ENCODE peak calls at places on chromosome 1, in eight cellular contexts. X is HFF-Myc, G is A549, F is kidney epithelial cell, C is astrocyte of the spinal cord, V is brain microvascular endothelial cell, M is OCI-LY7, T is psoas muscle. J is an unnamed sample.

GRCh38 chr1:44405804-44406743 is 1.0 kb downstream of the RNF220 start:
- DNase-seq in X (no peak), G (peak; percentile 29), F (no peak), C (no peak), V (no peak), M (no peak), T (no peak), J (peak; percentile 41)

GRCh38 chr1:3775498-3776230 is 3.1 kb downstream of the SMIM1 start:
- DNase-seq in X (no peak), G (peak; percentile 66), F (peak; percentile 37), C (peak; percentile 47), V (peak; percentile 34), M (peak; percentile 88), T (peak; percentile 73), J (peak; percentile 80)

GRCh38 chr1:153793261-153793972 is 18.2 kb downstream of the SLC27A3 start:
- DNase-seq in X (no peak), G (no peak), F (no peak), C (no peak), V (no peak), M (no peak), T (peak; percentile 37), J (no peak)

GRCh38 chr1:31790641-31791091 is 25.2 kb downstream of the SPOCD1 start:
- DNase-seq in X (no peak), G (no peak), F (no peak), C (no peak), V (no peak), M (no peak), T (peak; percentile 42), J (no peak)

GRCh38 chr1:118716775-118717174 is 271.4 kb downstream of the TBX15 start:
- DNase-seq in X (no peak), G (no peak), F (no peak), C (no peak), V (no peak), M (no peak), T (no peak), J (peak; percentile 8)

GRCh38 chr1:12554521-12555305 is 63.3 kb downstream of the DHRS3 start:
- DNase-seq in X (no peak), G (no peak), F (no peak), C (no peak), V (no peak), M (no peak), T (peak; percentile 50), J (no peak)

GRCh38 chr1:53541761-53542550 is 82.8 kb downstream of the DMRTB1 start:
- DNase-seq in X (peak; percentile 78), G (peak; percentile 70), F (peak; percentile 77), C (peak; percentile 79), V (peak; percentile 56), M (peak; percentile 21), T (peak; percentile 52), J (peak; percentile 89)

GRCh38 chr1:63984257-63984626 is 210.4 kb downstream of the ROR1 start:
- DNase-seq in X (no peak), G (no peak), F (no peak), C (peak; percentile 79), V (peak; percentile 49), M (no peak), T (no peak), J (peak; percentile 52)

GRCh38 chr1:31412732-31413404 is at the start of gene SERINC2:
- DNase-seq in X (no peak), G (no peak), F (no peak), C (no peak), V (no peak), M (no peak), T (no peak), J (no peak)

GRCh38 chr1:187626056-187626455 is 797.3 kb downstream of the PLA2G4A start:
- DNase-seq in X (no peak), G (no peak), F (no peak), C (no peak), V (no peak), M (no peak), T (no peak), J (no peak)

DNA sequence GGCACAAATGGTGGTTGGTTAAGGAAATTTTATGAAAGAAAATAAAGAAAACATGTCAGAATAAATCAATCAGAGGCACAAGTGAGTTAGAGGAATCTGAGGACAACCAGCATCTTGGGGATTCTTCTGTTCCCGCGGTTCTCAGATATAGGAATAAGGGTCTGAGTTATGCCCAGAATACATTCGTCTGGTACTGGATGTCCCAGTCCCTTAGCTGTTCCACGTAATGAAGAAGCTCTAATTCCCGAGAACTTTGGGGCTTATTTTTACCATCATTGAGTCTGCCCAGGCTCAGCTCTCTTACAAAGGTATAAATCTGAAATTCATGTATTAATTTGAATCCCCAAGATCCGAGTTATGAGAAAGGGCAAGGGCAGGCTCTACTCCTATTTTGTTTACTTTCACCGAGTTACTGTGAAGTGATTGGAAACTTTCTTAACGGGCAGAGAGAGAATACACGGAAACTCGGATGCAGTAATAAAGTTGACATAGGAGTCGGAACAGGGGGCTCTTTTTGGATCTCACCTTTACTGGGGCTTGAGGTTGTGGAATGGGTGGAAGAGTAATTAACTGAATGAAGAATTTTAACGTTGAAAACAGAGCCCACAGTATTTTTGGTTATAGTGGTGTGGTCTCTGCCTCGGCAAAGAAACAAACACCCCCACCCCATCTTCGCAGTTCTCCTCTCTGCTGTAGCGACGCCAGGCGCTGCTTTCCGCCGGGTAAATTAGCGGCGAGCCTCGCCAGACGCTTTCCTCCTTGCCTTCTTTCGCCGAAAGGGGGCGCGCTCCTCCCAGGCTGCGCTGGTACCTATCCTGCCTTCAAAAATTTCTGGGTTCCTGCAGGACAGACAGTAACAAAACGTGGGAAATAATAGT is 7.1 kb downstream of the PRRX1 start:
- DNase-seq in X (no peak), G (no peak), F (no peak), C (peak; percentile 69), V (peak; percentile 56), M (no peak), T (peak; percentile 88), J (no peak)
- H3K4me3 ChIP-seq in X (no peak overlapping the region), G (no peak overlapping the region), F (no peak overlapping the region), C (peak overlapping the region; percentile 16), V (peak overlapping the region; percentile 33), M (no peak overlapping the region), T (peak overlapping the region; percentile 72), J (no peak overlapping the region)

GRCh38 chr1:66352783-66353182 is 181.2 kb upstream of the SGIP1 start:
- DNase-seq in X (no peak), G (no peak), F (no peak), C (no peak), V (no peak), M (no peak), T (no peak), J (no peak)

GRCh38 chr1:66356605-66357004 is 177.3 kb upstream of the SGIP1 start:
- DNase-seq in X (no peak), G (no peak), F (no peak), C (no peak), V (no peak), M (no peak), T (no peak), J (no peak)

GRCh38 chr1:66355756-66356155 is 178.2 kb upstream of the SGIP1 start:
- DNase-seq in X (no peak), G (no peak), F (no peak), C (no peak), V (no peak), M (no peak), T (no peak), J (no peak)

GRCh38 chr1:66353207-66353606 is 180.7 kb upstream of the SGIP1 start:
- DNase-seq in X (no peak), G (no peak), F (no peak), C (no peak), V (no peak), M (no peak), T (no peak), J (no peak)

GRCh38 chr1:66354311-66354922 is 179.5 kb upstream of the SGIP1 start:
- DNase-seq in X (no peak), G (no peak), F (no peak), C (peak; percentile 50), V (peak; percentile 48), M (no peak), T (no peak), J (no peak)
- TF ChIP-seq CTCF in X (no peak), G (no peak), F (no peak), C (no peak), V (peak; percentile 20), M (no peak), T (no peak), J (no peak)

GRCh38 chr1:1358433-1359201 is at the start of gene MXRA8:
- DNase-seq in X (no peak), G (no peak), F (no peak), C (peak; percentile 87), V (peak; percentile 44), M (no peak), T (peak; percentile 90), J (peak; percentile 97)
- H3K4me3 ChIP-seq in X (peak within 1 kb of the TSS; percentile 77), G (no peak within 1 kb of the TSS), F (peak within 1 kb of the TSS; percentile 44), C (peak within 1 kb of the TSS; percentile 77), V (peak within 1 kb of the TSS; percentile 72), M (no peak within 1 kb of the TSS), T (peak within 1 kb of the TSS; percentile 57), J (peak within 1 kb of the TSS; percentile 96)

GRCh38 chr1:55507578-55507931 is 292.4 kb upstream of the USP24 start:
- DNase-seq in X (no peak), G (peak; percentile 53), F (no peak), C (no peak), V (no peak), M (no peak), T (no peak), J (no peak)

GRCh38 chr1:55504306-55504706 is 289.1 kb upstream of the USP24 start:
- DNase-seq in X (no peak), G (no peak), F (no peak), C (no peak), V (no peak), M (no peak), T (no peak), J (no peak)

GRCh38 chr1:55503663-55504305 is 288.6 kb upstream of the USP24 start:
- DNase-seq in X (no peak), G (no peak), F (no peak), C (peak; percentile 28), V (no peak), M (no peak), T (no peak), J (peak; percentile 6)

GRCh38 chr1:55505326-55505725 is 290.2 kb upstream of the USP24 start:
- DNase-seq in X (no peak), G (no peak), F (no peak), C (no peak), V (no peak), M (no peak), T (no peak), J (no peak)

DNA sequence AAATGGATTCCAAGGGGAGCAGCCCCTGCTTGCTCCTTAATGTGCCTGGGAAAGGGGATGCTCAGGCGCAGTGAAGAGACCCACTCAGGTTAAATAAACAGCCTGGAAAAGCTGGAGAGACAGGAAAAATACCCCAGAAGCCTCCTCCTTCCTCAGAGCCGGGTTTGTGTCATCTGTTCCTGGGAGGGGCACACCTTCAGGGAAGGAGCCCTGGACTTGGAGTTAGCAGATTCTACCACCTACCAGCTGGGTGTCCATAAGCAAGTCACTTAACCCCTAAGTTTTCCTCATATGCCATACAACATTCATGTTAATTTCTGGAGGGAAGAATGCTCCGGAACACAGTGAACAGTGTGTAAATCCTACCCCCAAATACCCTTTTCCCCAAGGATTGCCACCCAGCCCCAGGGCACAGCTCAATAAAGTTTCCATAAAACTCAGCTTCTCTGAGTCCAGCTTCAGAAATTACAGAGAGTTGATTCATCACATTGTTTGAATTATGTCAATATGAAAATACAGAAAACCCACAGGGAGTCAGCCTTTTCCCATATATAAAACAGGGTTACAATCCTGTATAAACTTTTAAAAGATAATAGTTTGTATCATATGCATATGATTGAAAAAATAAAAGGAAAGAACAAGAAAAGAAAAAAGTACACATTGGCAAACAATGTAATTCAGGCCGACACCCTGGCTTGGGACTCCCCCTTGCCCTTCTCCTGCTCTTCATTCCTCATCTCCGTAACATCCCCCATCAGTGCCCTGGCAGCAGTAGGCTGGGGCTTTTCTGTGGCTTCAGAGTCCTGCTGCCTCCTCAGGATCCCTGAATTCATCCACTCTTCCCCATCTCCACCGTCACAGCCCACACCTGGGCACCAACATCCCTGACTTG is 291.8 kb upstream of the USP24 start:
- DNase-seq in X (no peak), G (peak; percentile 78), F (no peak), C (peak; percentile 52), V (peak; percentile 12), M (no peak), T (no peak), J (peak; percentile 31)
- TF ChIP-seq CTCF in X (no peak), G (peak; percentile 30), F (no peak), C (no peak), V (no peak), M (no peak), T (no peak), J (no peak)